ENCODE peak calls at places on chromosomes 3 and 15, in five cellular contexts. One of them, this sample, is unnamed. For H3K4me1, the result is how much of the 10 kb centered on the place peaks cover.

GRCh38 chr3:49593046-49593445 is 38.8 kb downstream of the BSN start:
- DNase-seq in HCT116: no peak
- DNase-seq in neural progenitor cell: no peak
- DNase-seq in A549: peak
- DNase-seq in sigmoid colon: no peak
- DNase-seq in this sample: no peak

GRCh38 chr3:151905647-151906046 is 32.2 kb downstream of the SUCNR1 start:
- DNase-seq in HCT116: no peak
- DNase-seq in neural progenitor cell: no peak
- DNase-seq in A549: no peak
- DNase-seq in sigmoid colon: no peak
- DNase-seq in this sample: no peak

GRCh38 chr3:120983841-120984240 is 75.8 kb downstream of the STXBP5L start:
- DNase-seq in HCT116: no peak
- DNase-seq in neural progenitor cell: peak
- DNase-seq in A549: no peak
- DNase-seq in sigmoid colon: no peak
- DNase-seq in this sample: no peak

GRCh38 chr3:15646924-15647511 is 45.5 kb downstream of the BTD start:
- DNase-seq in HCT116: peak
- DNase-seq in neural progenitor cell: no peak
- DNase-seq in A549: peak
- DNase-seq in sigmoid colon: peak
- DNase-seq in this sample: peak

GRCh38 chr3:181278468-181279238 is 289.1 kb upstream of the DNAJC19 start:
- DNase-seq in HCT116: no peak
- DNase-seq in neural progenitor cell: peak
- DNase-seq in A549: no peak
- DNase-seq in sigmoid colon: no peak
- DNase-seq in this sample: no peak

GRCh38 chr15:99476413-99477222 is 89.2 kb upstream of the MEF2A start:
- DNase-seq in HCT116: no peak
- DNase-seq in neural progenitor cell: peak
- DNase-seq in A549: peak
- DNase-seq in sigmoid colon: peak
- DNase-seq in this sample: peak

GRCh38 chr3:50050361-50050760 is 38.4 kb upstream of the RBM5 start:
- DNase-seq in HCT116: no peak
- DNase-seq in neural progenitor cell: no peak
- DNase-seq in A549: no peak
- DNase-seq in sigmoid colon: no peak
- DNase-seq in this sample: no peak

GRCh38 chr3:121545049-121545563 is 682 bp downstream of the POLQ start:
- DNase-seq in HCT116: no peak
- DNase-seq in neural progenitor cell: peak
- DNase-seq in A549: no peak
- DNase-seq in sigmoid colon: no peak
- DNase-seq in this sample: no peak

GRCh38 chr3:25035511-25035910 is 392.6 kb upstream of the RARB start:
- DNase-seq in HCT116: no peak
- DNase-seq in neural progenitor cell: no peak
- DNase-seq in A549: peak
- DNase-seq in sigmoid colon: no peak
- DNase-seq in this sample: no peak

GRCh38 chr15:98850991-98851776 is 156.4 kb downstream of the PGPEP1L start:
- DNase-seq in HCT116: peak
- DNase-seq in neural progenitor cell: peak
- DNase-seq in A549: peak
- DNase-seq in sigmoid colon: peak
- DNase-seq in this sample: peak

GRCh38 chr3:83622526-83622925 is 1336.3 kb upstream of the CADM2 start:
- DNase-seq in HCT116: no peak
- DNase-seq in neural progenitor cell: no peak
- DNase-seq in A549: no peak
- DNase-seq in sigmoid colon: no peak
- DNase-seq in this sample: no peak

GRCh38 chr3:11136116-11136515 is 18.2 kb upstream of the HRH1 start:
- DNase-seq in HCT116: no peak
- DNase-seq in neural progenitor cell: no peak
- DNase-seq in A549: no peak
- DNase-seq in sigmoid colon: no peak
- DNase-seq in this sample: peak

GRCh38 chr3:11136871-11137626 is 17.2 kb upstream of the HRH1 start:
- DNase-seq in HCT116: peak
- DNase-seq in neural progenitor cell: no peak
- DNase-seq in A549: peak
- DNase-seq in sigmoid colon: peak
- DNase-seq in this sample: peak

GRCh38 chr3:11140054-11140712 is 14.1 kb upstream of the HRH1 start:
- DNase-seq in HCT116: no peak
- DNase-seq in neural progenitor cell: no peak
- DNase-seq in A549: peak
- DNase-seq in sigmoid colon: no peak
- DNase-seq in this sample: no peak

GRCh38 chr3:11138371-11138770 is 15.9 kb upstream of the HRH1 start:
- DNase-seq in HCT116: no peak
- DNase-seq in neural progenitor cell: no peak
- DNase-seq in A549: no peak
- DNase-seq in sigmoid colon: no peak
- DNase-seq in this sample: no peak

GRCh38 chr3:11137627-11137959 is 16.7 kb upstream of the HRH1 start:
- DNase-seq in HCT116: no peak
- DNase-seq in neural progenitor cell: no peak
- DNase-seq in A549: no peak
- DNase-seq in sigmoid colon: no peak
- DNase-seq in this sample: no peak
- H3K4me3 ChIP-seq in HCT116: peak
- H3K4me3 ChIP-seq in neural progenitor cell: no peak
- H3K4me3 ChIP-seq in A549: peak
- H3K4me3 ChIP-seq in sigmoid colon: no peak
- H3K4me3 ChIP-seq in this sample: peak

DNA sequence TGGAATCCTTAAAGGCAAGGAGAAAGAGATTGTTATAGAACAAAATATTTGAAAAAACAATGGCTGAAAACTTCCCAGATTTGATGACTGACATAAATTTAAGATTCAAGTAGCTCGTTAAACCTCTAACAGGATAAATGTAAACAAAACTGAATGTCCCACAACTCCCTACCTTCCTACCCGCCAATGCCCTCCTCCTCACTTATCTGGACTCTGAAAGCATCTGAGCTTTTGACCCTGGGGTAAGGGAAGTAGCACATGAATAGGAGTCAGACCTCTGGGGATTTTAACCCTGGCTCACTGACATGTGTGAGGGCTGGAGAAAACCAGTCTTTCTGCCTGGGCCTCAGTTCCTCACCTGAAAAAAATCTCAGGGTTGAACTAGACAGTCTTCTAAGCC is 26.9 kb downstream of the CYP19A1 start:
- DNase-seq in HCT116: no peak
- DNase-seq in neural progenitor cell: no peak
- DNase-seq in A549: no peak
- DNase-seq in sigmoid colon: no peak
- DNase-seq in this sample: no peak
- H3K4me1 ChIP-seq in HCT116: under half
- H3K4me1 ChIP-seq in neural progenitor cell: under half
- H3K4me1 ChIP-seq in A549: under half
- H3K4me1 ChIP-seq in sigmoid colon: under half
- H3K4me1 ChIP-seq in this sample: under half

GRCh38 chr15:67329984-67330733 is 75.6 kb downstream of the IQCH start:
- DNase-seq in HCT116: no peak
- DNase-seq in neural progenitor cell: no peak
- DNase-seq in A549: no peak
- DNase-seq in sigmoid colon: no peak
- DNase-seq in this sample: no peak
- H3K4me3 ChIP-seq in HCT116: no peak
- H3K4me3 ChIP-seq in neural progenitor cell: no peak
- H3K4me3 ChIP-seq in A549: no peak
- H3K4me3 ChIP-seq in sigmoid colon: no peak
- H3K4me3 ChIP-seq in this sample: no peak

GRCh38 chr3:71454513-71455423 is 128.8 kb downstream of the FOXP1 start:
- DNase-seq in HCT116: no peak
- DNase-seq in neural progenitor cell: no peak
- DNase-seq in A549: no peak
- DNase-seq in sigmoid colon: no peak
- DNase-seq in this sample: no peak

GRCh38 chr3:71450985-71451560 is 132.5 kb downstream of the FOXP1 start:
- DNase-seq in HCT116: no peak
- DNase-seq in neural progenitor cell: peak
- DNase-seq in A549: no peak
- DNase-seq in sigmoid colon: no peak
- DNase-seq in this sample: no peak

GRCh38 chr3:71453822-71454512 is 129.6 kb downstream of the FOXP1 start:
- DNase-seq in HCT116: no peak
- DNase-seq in neural progenitor cell: no peak
- DNase-seq in A549: no peak
- DNase-seq in sigmoid colon: no peak
- DNase-seq in this sample: no peak

GRCh38 chr3:71451812-71452211 is 131.7 kb downstream of the FOXP1 start:
- DNase-seq in HCT116: no peak
- DNase-seq in neural progenitor cell: no peak
- DNase-seq in A549: no peak
- DNase-seq in sigmoid colon: no peak
- DNase-seq in this sample: no peak

DNA sequence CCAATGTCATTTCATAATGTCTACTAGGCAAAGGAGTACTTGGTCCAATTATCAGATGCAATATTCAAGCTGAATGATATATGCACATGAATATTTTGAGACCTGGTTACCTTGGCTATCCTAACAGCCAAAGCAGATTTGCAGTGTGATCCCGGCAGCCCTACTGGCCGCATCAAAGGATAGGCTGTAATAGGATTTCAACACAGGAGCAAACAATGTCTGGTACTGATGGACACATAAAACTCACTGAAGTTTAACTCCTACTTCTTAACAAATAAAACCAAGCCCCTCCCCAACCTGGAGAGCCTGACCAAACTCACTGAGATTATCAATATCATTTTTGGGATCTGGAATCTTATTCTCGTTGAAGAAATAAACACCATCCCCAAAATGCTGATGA is 130.2 kb downstream of the FOXP1 start:
- DNase-seq in HCT116: no peak
- DNase-seq in neural progenitor cell: peak
- DNase-seq in A549: no peak
- DNase-seq in sigmoid colon: no peak
- DNase-seq in this sample: no peak
- H3K4me1 ChIP-seq in HCT116: under half
- H3K4me1 ChIP-seq in neural progenitor cell: under half
- H3K4me1 ChIP-seq in A549: under half
- H3K4me1 ChIP-seq in sigmoid colon: under half
- H3K4me1 ChIP-seq in this sample: under half

GRCh38 chr3:186787642-186788481 is 4.5 kb downstream of the EIF4A2 start:
- DNase-seq in HCT116: no peak
- DNase-seq in neural progenitor cell: no peak
- DNase-seq in A549: no peak
- DNase-seq in sigmoid colon: no peak
- DNase-seq in this sample: no peak
- H3K4me3 ChIP-seq in HCT116: no peak
- H3K4me3 ChIP-seq in neural progenitor cell: peak
- H3K4me3 ChIP-seq in A549: peak
- H3K4me3 ChIP-seq in sigmoid colon: no peak
- H3K4me3 ChIP-seq in this sample: no peak

GRCh38 chr3:46296826-46297225 is 54.6 kb downstream of the CCR3 start:
- DNase-seq in HCT116: no peak
- DNase-seq in neural progenitor cell: no peak
- DNase-seq in A549: no peak
- DNase-seq in sigmoid colon: no peak
- DNase-seq in this sample: no peak
- H3K4me1 ChIP-seq in HCT116: under half
- H3K4me1 ChIP-seq in neural progenitor cell: under half
- H3K4me1 ChIP-seq in A549: under half
- H3K4me1 ChIP-seq in sigmoid colon: under half
- H3K4me1 ChIP-seq in this sample: under half

GRCh38 chr15:60003243-60004018 is 680 bp upstream of the FOXB1 start:
- DNase-seq in HCT116: no peak
- DNase-seq in neural progenitor cell: no peak
- DNase-seq in A549: no peak
- DNase-seq in sigmoid colon: no peak
- DNase-seq in this sample: peak
- H3K4me3 ChIP-seq in HCT116: no peak
- H3K4me3 ChIP-seq in neural progenitor cell: peak
- H3K4me3 ChIP-seq in A549: peak
- H3K4me3 ChIP-seq in sigmoid colon: no peak
- H3K4me3 ChIP-seq in this sample: no peak

This sample was measured in SJSA1.